ENCODE peak calls at places on chromosomes 6 and 20, in ten cellular contexts. M, O, L, H, G, K, P, A, I and C are unnamed samples. For H3K4me1, the result is how much of the 10 kb centered on the place peaks cover.

GRCh38 chr20:33696448-33696847 is 10.3 kb upstream of the E2F1 start:
- DNase-seq in O (no peak), M (no peak), G (no peak), P (no peak), I (no peak), K (no peak), H (no peak), A (no peak), L (no peak), C (no peak)

GRCh38 chr6:160258346-160259142 is at the start of gene SLC22A2:
- DNase-seq in I (no peak), O (no peak), M (no peak), G (no peak), A (no peak), P (no peak), H (no peak), L (no peak), K (no peak), C (no peak)

GRCh38 chr20:10629946-10630345 is 43.9 kb downstream of the JAG1 start:
- DNase-seq in H (no peak), K (no peak), P (no peak), L (no peak), A (no peak), O (no peak), I (no peak), G (peak), M (no peak), C (no peak)

GRCh38 chr20:46129955-46130481 is 11.9 kb downstream of the CD40 start:
- DNase-seq in K (no peak), P (no peak), H (no peak), I (no peak), O (no peak), G (no peak), M (peak), A (no peak), L (no peak), C (no peak)

GRCh38 chr6:106629859-106630163 is 433 bp downstream of the QRSL1 start:
- DNase-seq in H (no peak), A (no peak), I (no peak), M (no peak), K (no peak), L (no peak), O (no peak), G (no peak), P (no peak), C (no peak)

GRCh38 chr6:16576391-16577368 is 184.6 kb downstream of the ATXN1 start:
- DNase-seq in I (no peak), L (no peak), A (no peak), P (no peak), M (no peak), G (no peak), H (no peak), K (no peak), O (no peak), C (no peak)

GRCh38 chr6:93779086-93779858 is 359.9 kb upstream of the EPHA7 start:
- DNase-seq in A (peak), H (no peak), L (no peak), I (peak), O (no peak), G (no peak), K (no peak), P (no peak), M (no peak), C (no peak)

GRCh38 chr6:3135668-3136297 is 17.3 kb downstream of the BPHL start:
- DNase-seq in M (no peak), G (no peak), A (peak), L (no peak), K (peak), P (no peak), H (no peak), I (no peak), O (no peak), C (no peak)

GRCh38 chr20:51379601-51380341 is 162.7 kb downstream of the NFATC2 start:
- DNase-seq in L (no peak), I (no peak), G (no peak), K (no peak), H (no peak), O (no peak), P (peak), A (no peak), M (peak), C (no peak)

DNA sequence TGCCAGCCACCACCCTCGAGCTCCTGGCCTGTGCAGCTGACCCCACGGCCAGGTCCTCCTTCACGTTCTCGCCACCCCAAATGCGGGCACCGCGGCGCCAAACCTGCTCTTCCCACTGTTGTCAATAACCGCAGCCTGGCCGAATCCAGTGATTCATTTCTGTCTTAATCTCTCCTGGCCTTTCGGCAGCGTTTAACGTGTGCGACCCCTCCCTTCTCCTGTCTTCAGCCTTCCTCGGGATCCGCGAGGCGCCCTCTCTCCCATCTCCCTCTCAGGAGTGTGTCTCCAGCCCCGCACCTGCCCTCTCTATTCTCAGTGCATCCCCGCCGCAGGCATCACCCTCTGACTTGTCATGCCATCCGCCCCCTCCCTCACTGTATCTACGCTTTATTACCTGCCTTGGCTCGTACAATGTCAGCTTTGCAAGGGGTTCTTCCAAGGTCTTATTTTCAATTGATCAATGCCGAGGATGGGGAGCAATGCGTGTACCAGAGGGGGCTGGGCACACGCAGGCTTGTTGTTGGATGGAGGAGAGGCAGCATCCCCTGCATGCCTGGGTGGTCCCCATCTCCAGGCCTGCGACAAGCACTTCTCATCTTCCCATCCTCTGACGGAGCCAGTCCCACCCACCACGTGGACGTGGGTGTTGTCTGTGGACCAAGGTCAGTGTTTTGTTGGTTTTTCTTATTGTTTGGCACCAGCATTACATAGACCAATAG is 91.2 kb downstream of the THBS2 start:
- DNase-seq in M (no peak), K (no peak), O (no peak), I (no peak), L (no peak), P (no peak), A (no peak), H (no peak), G (peak), C (no peak)
- H3K4me3 ChIP-seq in M (no peak), K (no peak), O (no peak), I (no peak), L (no peak), P (no peak), A (no peak), H (no peak), G (no peak), C (no peak)

DNA sequence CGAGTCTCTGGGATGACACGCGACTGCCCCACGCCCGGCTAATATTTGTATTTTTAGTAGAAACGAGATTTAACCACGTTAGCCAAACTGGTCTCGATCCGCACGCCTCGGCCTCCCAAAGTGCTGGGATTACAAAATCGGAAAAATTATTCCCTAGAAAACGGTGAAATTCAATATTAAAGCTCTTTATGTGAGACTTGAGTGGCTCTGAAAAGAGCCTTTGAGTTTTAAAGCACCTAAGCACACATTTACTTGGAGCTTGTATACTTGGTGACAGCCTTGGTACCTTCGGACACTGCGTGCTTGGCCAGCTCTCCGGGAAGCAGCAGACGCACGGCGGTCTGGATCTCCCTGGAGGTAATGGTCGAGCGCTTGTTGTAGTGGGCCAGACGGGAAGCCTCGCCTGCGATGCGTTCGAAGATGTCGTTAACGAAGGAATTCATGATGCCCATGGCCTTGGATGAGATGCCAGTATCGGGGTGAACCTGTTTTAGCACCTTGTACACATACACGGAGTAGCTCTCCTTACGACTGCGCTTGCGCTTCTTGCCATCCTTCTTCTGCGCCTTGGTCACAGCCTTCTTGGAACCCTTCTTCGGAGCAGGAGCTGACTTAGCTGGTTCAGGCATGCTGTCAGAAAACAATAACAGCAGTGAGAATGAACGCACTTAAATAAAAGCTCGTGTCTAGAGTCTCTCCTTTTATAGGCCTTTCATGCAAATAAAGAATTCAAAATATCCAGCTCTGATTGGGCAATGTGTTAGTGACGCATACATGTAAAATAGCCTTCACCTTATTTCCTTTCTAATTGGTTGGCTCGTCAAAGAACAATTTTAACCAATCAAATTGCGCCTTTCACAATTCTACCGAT is 129.0 kb downstream of the HFE start:
- DNase-seq in I (peak), A (peak), O (no peak), P (no peak), K (no peak), G (peak), M (peak), L (no peak), H (peak), C (peak)
- H3K27ac ChIP-seq in I (peak), A (peak), O (peak), P (peak), K (peak), G (peak), M (peak), L (peak), H (peak), C (peak)

DNA sequence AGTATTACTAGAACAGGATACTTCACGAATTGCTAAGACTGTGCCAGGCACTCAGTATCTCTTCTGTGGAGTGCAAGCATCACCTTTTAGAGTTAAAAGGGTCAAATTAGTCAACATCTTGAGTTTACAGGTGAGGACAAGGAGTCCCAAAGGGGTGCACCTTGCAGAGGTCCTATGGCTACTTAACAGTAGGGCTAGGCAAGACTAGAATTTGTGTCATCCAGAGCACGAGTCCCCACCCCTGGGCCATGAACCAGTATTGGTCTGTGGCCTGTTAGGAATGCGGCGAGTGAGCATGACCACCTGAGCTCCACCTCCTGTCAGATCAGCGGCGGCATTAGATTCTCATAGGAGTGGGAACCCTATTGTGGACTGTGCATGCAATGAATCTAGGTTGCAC is 10.5 kb upstream of the DSTN start:
- DNase-seq in G (no peak), M (no peak), P (no peak), I (no peak), H (no peak), O (peak), L (no peak), A (no peak), K (no peak), C (no peak)
- H3K4me1 ChIP-seq in G (half or more), M (under half), P (under half), I (under half), H (under half), O (under half), L (under half), A (under half), K (under half), C (under half)

DNA sequence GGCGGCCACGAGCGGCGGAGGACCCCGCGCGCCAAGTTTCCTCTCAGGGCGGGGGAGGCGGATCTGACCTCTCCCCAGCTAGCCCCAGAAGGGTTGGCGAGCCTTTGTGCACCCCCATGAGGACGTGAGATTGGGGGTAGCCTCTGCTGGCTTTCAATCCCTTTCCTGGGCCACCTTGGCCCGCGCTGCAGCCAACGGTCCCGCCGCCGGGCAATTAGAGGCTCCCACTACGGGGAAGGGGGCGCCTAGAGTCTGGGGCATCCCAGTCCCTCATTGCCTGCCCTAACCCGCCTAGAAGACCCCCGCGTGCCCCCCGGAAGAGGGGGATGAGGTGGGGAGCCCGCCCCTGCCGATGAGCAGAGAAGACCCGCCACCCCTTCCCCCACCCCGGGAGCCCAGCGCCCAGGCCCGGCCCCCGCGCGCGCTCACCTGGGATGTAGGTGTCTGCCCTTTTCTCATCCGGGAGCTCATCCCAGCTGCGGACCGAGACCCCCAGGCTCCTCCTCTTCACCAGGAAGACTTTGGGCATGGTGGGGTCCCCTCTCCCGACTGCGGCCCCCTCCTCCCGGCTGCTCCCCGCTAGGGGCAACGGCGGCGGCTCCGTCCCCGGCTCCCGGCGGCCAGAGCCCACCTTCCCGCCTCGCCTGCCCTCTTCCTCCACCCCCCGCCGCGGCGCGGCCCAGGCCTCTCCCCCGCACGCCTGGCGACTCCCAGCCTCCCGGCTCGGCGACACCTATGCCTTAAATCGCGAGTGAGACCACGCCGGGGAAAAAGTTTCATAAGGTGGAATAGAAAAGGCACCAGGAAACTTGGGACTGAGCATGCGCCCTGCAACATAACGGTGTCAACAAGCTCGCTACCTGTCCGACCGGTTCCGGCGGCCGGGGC is at the start of gene OVOL2:
- DNase-seq in O (peak), H (no peak), I (no peak), A (peak), L (peak), P (peak), K (peak), M (no peak), G (peak), C (no peak)
- H3K4me3 ChIP-seq in O (peak), H (peak), I (peak), A (peak), L (peak), P (peak), K (peak), M (peak), G (peak), C (no peak)